ENCODE peak calls at places on chromosomes 3 and 15, in ten cellular contexts. H is DMS79 treated with DMSO at 0.1 percent for 48 hours; I is effector CD4-positive, alpha-beta T cell; C is hypothalamus; K is activated CD8-positive, alpha-beta memory T cell treated with anti-CD3 and anti-CD28 coated beads, Interleukin-2, amount 50 U/mL, for 48 hours; N is WERI-Rb-1; S is Peyer's patch; R is stimulated activated CD4-positive, alpha-beta T cell treated with anti-CD3 and anti-CD28 coated beads, Interleukin-2, amount 100 ng/mL, for 48 hours; D is SW 1271; J is fibroblast of mammary gland. U is an unnamed sample.

GRCh38 chr3:187456268-187456667 is 88.1 kb downstream of the RTP4 start:
- DNase-seq in J (peak; percentile 65), K (no peak), D (no peak), C (no peak), R (no peak), I (no peak), S (no peak), H (peak; percentile 23), N (no peak), U (peak; percentile 67)

GRCh38 chr3:128554100-128554464 is 61.1 kb upstream of the GATA2 start:
- DNase-seq in N (no peak), I (no peak), R (no peak), C (no peak), D (no peak), J (peak; percentile 52), K (no peak), H (no peak), S (no peak), U (no peak)

GRCh38 chr15:74885461-74885860 is 4.4 kb upstream of the MPI start:
- DNase-seq in S (no peak), N (no peak), J (no peak), R (no peak), D (no peak), I (no peak), K (no peak), H (no peak), C (no peak), U (no peak)

GRCh38 chr15:41544650-41545015 is 576 bp upstream of the RPAP1 start:
- DNase-seq in N (no peak), C (peak; percentile 57), S (peak; percentile 53), R (no peak), I (no peak), J (peak; percentile 78), H (no peak), D (no peak), K (peak; percentile 64), U (no peak)

GRCh38 chr15:60255390-60255789 is 142.4 kb downstream of the ANXA2 start:
- DNase-seq in J (peak; percentile 28), D (peak; percentile 42), H (no peak), C (no peak), S (peak; percentile 47), R (no peak), K (no peak), I (no peak), N (no peak), U (peak; percentile 8)

GRCh38 chr15:68487087-68487843 is 55.3 kb upstream of the ITGA11 start:
- DNase-seq in N (no peak), I (no peak), J (peak; percentile 62), C (no peak), S (no peak), R (no peak), D (no peak), K (no peak), H (no peak), U (no peak)

GRCh38 chr15:82651708-82652107 is 4.5 kb upstream of the CPEB1 start:
- DNase-seq in R (no peak), N (no peak), J (no peak), S (no peak), I (no peak), K (no peak), C (no peak), D (no peak), H (no peak), U (no peak)

GRCh38 chr3:53595660-53596059 is 101.2 kb downstream of the CACNA1D start:
- DNase-seq in I (no peak), N (no peak), K (no peak), R (no peak), J (no peak), S (no peak), H (no peak), C (no peak), D (no peak), U (no peak)

GRCh38 chr15:62060116-62060895 is at the start of gene VPS13C:
- DNase-seq in N (peak; percentile 94), J (peak; percentile 89), I (peak; percentile 82), H (peak; percentile 76), D (peak; percentile 97), R (peak; percentile 84), C (peak; percentile 91), K (peak; percentile 94), S (peak; percentile 97), U (peak; percentile 81)

GRCh38 chr15:60326343-60326742 is 71.4 kb downstream of the ANXA2 start:
- DNase-seq in H (peak; percentile 69), I (no peak), N (no peak), R (no peak), D (no peak), C (no peak), S (no peak), J (no peak), K (no peak), U (no peak)

GRCh38 chr3:188854395-188855149 is 317.2 kb upstream of the TPRG1 start:
- DNase-seq in H (no peak), J (peak; percentile 92), C (no peak), S (no peak), D (no peak), N (no peak), K (no peak), I (no peak), R (no peak), U (peak; percentile 30)

GRCh38 chr3:51617597-51617996 is 53.5 kb upstream of the TEX264 start:
- DNase-seq in I (no peak), J (no peak), R (no peak), C (no peak), N (no peak), K (no peak), D (no peak), H (no peak), S (no peak), U (no peak)

GRCh38 chr15:38252481-38253311 is at the start of gene SPRED1:
- DNase-seq in K (peak; percentile 64), N (peak; percentile 43), R (peak; percentile 11), H (no peak), I (no peak), C (peak; percentile 64), J (peak; percentile 35), S (peak; percentile 79), D (no peak), U (peak; percentile 44)

GRCh38 chr15:93042691-93043378 is 46.2 kb downstream of the RGMA start:
- DNase-seq in I (no peak), K (no peak), N (no peak), C (no peak), S (no peak), R (no peak), D (no peak), H (no peak), J (no peak), U (no peak)

GRCh38 chr3:37625051-37625450 is 236.6 kb upstream of the CTDSPL start:
- DNase-seq in S (no peak), R (no peak), C (no peak), H (no peak), J (no peak), N (no peak), K (no peak), D (no peak), I (no peak), U (no peak)

GRCh38 chr15:31091531-31091930 is 10.0 kb downstream of the TRPM1 start:
- DNase-seq in C (no peak), I (no peak), S (no peak), D (no peak), H (no peak), J (peak; percentile 59), K (peak; percentile 15), N (no peak), R (no peak), U (no peak)

GRCh38 chr3:83622526-83622925 is 1336.3 kb upstream of the CADM2 start:
- DNase-seq in J (no peak), K (no peak), S (no peak), N (no peak), D (no peak), R (no peak), I (no peak), H (no peak), C (no peak), U (no peak)

GRCh38 chr3:124972457-124972856 is 37.9 kb upstream of the MUC13 start:
- DNase-seq in R (no peak), K (no peak), S (peak; percentile 79), N (no peak), C (no peak), D (no peak), I (no peak), J (no peak), H (no peak), U (no peak)

GRCh38 chr15:40789999-40790398 is 16.9 kb upstream of the ZFYVE19 start:
- DNase-seq in N (peak; percentile 55), R (no peak), S (no peak), H (no peak), D (no peak), K (no peak), C (no peak), J (no peak), I (no peak), U (no peak)